ENCODE peak calls at places on chromosomes 12 and 14, in ten cellular contexts. D, G, V, Y, F, U, R, S, Z and B are unnamed samples.

GRCh38 chr12:100904270-100904669 is 109.7 kb downstream of the ANO4 start:
- DNase-seq in D (no peak), G (no peak), V (no peak), Y (no peak), F (no peak), U (no peak), R (no peak), S (no peak), Z (no peak), B (no peak)

GRCh38 chr12:38508246-38508645 is 191.7 kb downstream of the ALG10B start:
- DNase-seq in D (no peak), G (no peak), V (no peak), Y (no peak), F (no peak), U (no peak), R (no peak), S (no peak), Z (no peak), B (no peak)

GRCh38 chr12:49296836-49297694 is 2.1 kb downstream of the PRPH start:
- DNase-seq in D (peak; percentile 65), G (peak; percentile 74), V (no peak), Y (peak; percentile 11), F (peak; percentile 27), U (peak; percentile 91), R (no peak), S (no peak), Z (no peak), B (no peak)

GRCh38 chr12:45329702-45330101 is 113.8 kb downstream of the ANO6 start:
- DNase-seq in D (no peak), G (no peak), V (no peak), Y (no peak), F (no peak), U (no peak), R (no peak), S (no peak), Z (no peak), B (no peak)

GRCh38 chr12:123987022-123987421 is 14.0 kb downstream of the ZNF664 start:
- DNase-seq in D (no peak), G (no peak), V (no peak), Y (no peak), F (no peak), U (no peak), R (no peak), S (no peak), Z (no peak), B (no peak)

GRCh38 chr12:128820723-128821432 is 2.9 kb downstream of the SLC15A4 start:
- DNase-seq in D (no peak), G (no peak), V (no peak), Y (peak; percentile 6), F (no peak), U (no peak), R (no peak), S (no peak), Z (no peak), B (no peak)

GRCh38 chr14:39339003-39339402 is 93.2 kb downstream of the FBXO33 start:
- DNase-seq in D (no peak), G (no peak), V (no peak), Y (peak; percentile 14), F (no peak), U (no peak), R (no peak), S (no peak), Z (no peak), B (no peak)

GRCh38 chr14:50855558-50855957 is 16.3 kb upstream of the ABHD12B start:
- DNase-seq in D (no peak), G (no peak), V (no peak), Y (no peak), F (no peak), U (peak; percentile 37), R (no peak), S (no peak), Z (no peak), B (no peak)

GRCh38 chr12:88842314-88842713 is 262.0 kb upstream of the KITLG start:
- DNase-seq in D (no peak), G (no peak), V (no peak), Y (no peak), F (no peak), U (no peak), R (no peak), S (no peak), Z (no peak), B (no peak)

GRCh38 chr14:55913324-55914035 is 204.7 kb upstream of the PELI2 start:
- DNase-seq in D (no peak), G (no peak), V (no peak), Y (no peak), F (no peak), U (no peak), R (no peak), S (no peak), Z (no peak), B (no peak)

GRCh38 chr12:131928080-131928764 is 854 bp upstream of the PUS1 start:
- DNase-seq in D (no peak), G (no peak), V (peak; percentile 12), Y (no peak), F (no peak), U (peak; percentile 45), R (no peak), S (peak; percentile 11), Z (no peak), B (no peak)

GRCh38 chr14:50865677-50866076 is 6.2 kb upstream of the ABHD12B start:
- DNase-seq in D (no peak), G (no peak), V (no peak), Y (no peak), F (no peak), U (no peak), R (no peak), S (no peak), Z (no peak), B (no peak)

GRCh38 chr14:92759300-92759678 is 10.9 kb upstream of the LGMN start:
- DNase-seq in D (peak; percentile 66), G (no peak), V (no peak), Y (no peak), F (no peak), U (peak; percentile 97), R (no peak), S (no peak), Z (no peak), B (no peak)

GRCh38 chr12:89060133-89060532 is 292.2 kb downstream of the DUSP6 start:
- DNase-seq in D (no peak), G (peak; percentile 46), V (no peak), Y (no peak), F (no peak), U (no peak), R (no peak), S (no peak), Z (no peak), B (no peak)